ENCODE peak calls at places on chromosomes 2 and 18, in five cellular contexts. T, Q, A, Y and I are unnamed samples. For H3K36me3 and H3K4me1, the result is how much of the 10 kb centered on the place peaks cover.

GRCh38 chr2:13919981-13920382 is 712.5 kb upstream of the LRATD1 start:
- DNase-seq in T (no peak), Q (no peak), A (no peak), Y (peak), I (no peak)

GRCh38 chr2:19859565-19859964 is 42.2 kb downstream of the TTC32 start:
- DNase-seq in T (no peak), Q (no peak), A (no peak), Y (no peak), I (no peak)

GRCh38 chr2:47006374-47007220 is 91.0 kb upstream of the MCFD2 start:
- DNase-seq in T (no peak), Q (no peak), A (no peak), Y (no peak), I (no peak)

GRCh38 chr2:239678186-239678490 is 277.3 kb upstream of the HDAC4 start:
- DNase-seq in T (no peak), Q (no peak), A (no peak), Y (no peak), I (no peak)

GRCh38 chr2:29753676-29754444 is 167.5 kb downstream of the ALK start:
- DNase-seq in T (no peak), Q (no peak), A (no peak), Y (peak), I (no peak)

GRCh38 chr2:133541376-133541775 is 26.9 kb downstream of the NCKAP5 start:
- DNase-seq in T (no peak), Q (no peak), A (no peak), Y (no peak), I (no peak)

GRCh38 chr18:77061291-77061945 is 71.2 kb downstream of the MBP start:
- DNase-seq in T (no peak), Q (no peak), A (no peak), Y (no peak), I (no peak)

GRCh38 chr2:32904711-32905110 is 42.0 kb upstream of the LTBP1 start:
- DNase-seq in T (no peak), Q (no peak), A (no peak), Y (no peak), I (no peak)

GRCh38 chr2:179528576-179529069 is 264.0 kb upstream of the SESTD1 start:
- DNase-seq in T (no peak), Q (no peak), A (no peak), Y (no peak), I (no peak)

GRCh38 chr2:177030391-177031000 is 182.1 kb upstream of the HNRNPA3 start:
- DNase-seq in T (no peak), Q (no peak), A (no peak), Y (no peak), I (no peak)

GRCh38 chr2:128374001-128374710 is 55.5 kb upstream of the HS6ST1 start:
- DNase-seq in T (no peak), Q (no peak), A (no peak), Y (peak), I (peak)

GRCh38 chr2:125652260-125652659 is 1003.7 kb upstream of the GYPC start:
- DNase-seq in T (no peak), Q (no peak), A (no peak), Y (no peak), I (no peak)

GRCh38 chr2:67290451-67290991 is 106.6 kb upstream of the ETAA1 start:
- DNase-seq in T (no peak), Q (no peak), A (no peak), Y (peak), I (no peak)

GRCh38 chr2:102771114-102771513 is 9.3 kb downstream of the TMEM182 start:
- DNase-seq in T (no peak), Q (no peak), A (no peak), Y (no peak), I (no peak)

GRCh38 chr2:54429811-54430600 is 26.1 kb upstream of the SPTBN1 start:
- DNase-seq in T (no peak), Q (no peak), A (no peak), Y (no peak), I (no peak)

GRCh38 chr18:74342416-74343043 is 26.9 kb downstream of the C18orf63 start:
- DNase-seq in T (no peak), Q (no peak), A (peak), Y (peak), I (no peak)

GRCh38 chr2:168660859-168661258 is 141.6 kb upstream of the NOSTRIN start:
- DNase-seq in T (no peak), Q (no peak), A (no peak), Y (no peak), I (no peak)

GRCh38 chr2:57842531-57842930 is 204.1 kb upstream of the VRK2 start:
- DNase-seq in T (no peak), Q (no peak), A (no peak), Y (peak), I (no peak)

GRCh38 chr2:44651974-44652373 is 289.5 kb upstream of the SIX3 start:
- DNase-seq in T (no peak), Q (no peak), A (no peak), Y (no peak), I (no peak)

GRCh38 chr2:10175441-10175840 is 52.9 kb downstream of the RRM2 start:
- DNase-seq in T (no peak), Q (no peak), A (no peak), Y (no peak), I (no peak)

GRCh38 chr2:237456200-237456731 is 30.8 kb upstream of the MLPH start:
- DNase-seq in T (peak), Q (no peak), A (no peak), Y (peak), I (no peak)

GRCh38 chr2:10413488-10413887 is 34.6 kb downstream of the ODC1 start:
- DNase-seq in T (no peak), Q (no peak), A (no peak), Y (no peak), I (no peak)

GRCh38 chr18:79867666-79868065 is 69.9 kb downstream of the KCNG2 start:
- DNase-seq in T (no peak), Q (no peak), A (no peak), Y (no peak), I (no peak)

GRCh38 chr2:238163494-238164198 is 4.9 kb downstream of the ERFE start:
- DNase-seq in T (no peak), Q (no peak), A (no peak), Y (peak), I (peak)

GRCh38 chr2:200878289-200878688 is 10.6 kb downstream of the PPIL3 start:
- DNase-seq in T (no peak), Q (no peak), A (no peak), Y (no peak), I (no peak)

GRCh38 chr2:96549967-96550786 is 13.6 kb downstream of the ARID5A start:
- DNase-seq in T (no peak), Q (no peak), A (no peak), Y (peak), I (no peak)

GRCh38 chr2:109563294-109563693 is 50.5 kb downstream of the SEPTIN10 start:
- DNase-seq in T (no peak), Q (no peak), A (no peak), Y (peak), I (no peak)

GRCh38 chr2:165886487-165887146 is 67.0 kb downstream of the TTC21B start:
- DNase-seq in T (no peak), Q (no peak), A (no peak), Y (no peak), I (no peak)

GRCh38 chr2:66329081-66329605 is 105.8 kb upstream of the MEIS1 start:
- DNase-seq in T (no peak), Q (no peak), A (no peak), Y (no peak), I (no peak)

GRCh38 chr2:8059255-8059654 is 622.6 kb upstream of the ID2 start:
- DNase-seq in T (no peak), Q (no peak), A (no peak), Y (no peak), I (no peak)

GRCh38 chr2:230690439-230690838 is 22.2 kb upstream of the CAB39 start:
- DNase-seq in T (no peak), Q (no peak), A (no peak), Y (peak), I (no peak)

GRCh38 chr2:121611730-121612705 is 37.2 kb downstream of the CLASP1 start:
- DNase-seq in T (no peak), Q (no peak), A (no peak), Y (no peak), I (no peak)

GRCh38 chr2:121608367-121608766 is 40.9 kb downstream of the CLASP1 start:
- DNase-seq in T (no peak), Q (no peak), A (no peak), Y (no peak), I (no peak)

GRCh38 chr2:121613152-121613551 is 36.1 kb downstream of the CLASP1 start:
- DNase-seq in T (no peak), Q (no peak), A (no peak), Y (no peak), I (no peak)

GRCh38 chr2:121605820-121606733 is 43.2 kb downstream of the CLASP1 start:
- DNase-seq in T (no peak), Q (no peak), A (no peak), Y (peak), I (no peak)

GRCh38 chr2:121608967-121609366 is 40.3 kb downstream of the CLASP1 start:
- DNase-seq in T (no peak), Q (no peak), A (no peak), Y (no peak), I (no peak)
- H3K36me3 ChIP-seq in T (under half), Q (under half), A (under half), Y (under half), I (under half)

GRCh38 chr2:232398293-232399034 is 8.2 kb upstream of the ALPG start:
- DNase-seq in T (no peak), Q (no peak), A (no peak), Y (no peak), I (no peak)

GRCh38 chr2:232405943-232406510 is 617 bp upstream of the ALPG start:
- DNase-seq in T (no peak), Q (no peak), A (no peak), Y (no peak), I (no peak)

GRCh38 chr2:232402518-232402917 is 4.1 kb upstream of the ALPG start:
- DNase-seq in T (no peak), Q (no peak), A (no peak), Y (no peak), I (no peak)

GRCh38 chr2:232396683-232397082 is 10.0 kb upstream of the ALPG start:
- DNase-seq in T (no peak), Q (no peak), A (no peak), Y (no peak), I (no peak)

DNA sequence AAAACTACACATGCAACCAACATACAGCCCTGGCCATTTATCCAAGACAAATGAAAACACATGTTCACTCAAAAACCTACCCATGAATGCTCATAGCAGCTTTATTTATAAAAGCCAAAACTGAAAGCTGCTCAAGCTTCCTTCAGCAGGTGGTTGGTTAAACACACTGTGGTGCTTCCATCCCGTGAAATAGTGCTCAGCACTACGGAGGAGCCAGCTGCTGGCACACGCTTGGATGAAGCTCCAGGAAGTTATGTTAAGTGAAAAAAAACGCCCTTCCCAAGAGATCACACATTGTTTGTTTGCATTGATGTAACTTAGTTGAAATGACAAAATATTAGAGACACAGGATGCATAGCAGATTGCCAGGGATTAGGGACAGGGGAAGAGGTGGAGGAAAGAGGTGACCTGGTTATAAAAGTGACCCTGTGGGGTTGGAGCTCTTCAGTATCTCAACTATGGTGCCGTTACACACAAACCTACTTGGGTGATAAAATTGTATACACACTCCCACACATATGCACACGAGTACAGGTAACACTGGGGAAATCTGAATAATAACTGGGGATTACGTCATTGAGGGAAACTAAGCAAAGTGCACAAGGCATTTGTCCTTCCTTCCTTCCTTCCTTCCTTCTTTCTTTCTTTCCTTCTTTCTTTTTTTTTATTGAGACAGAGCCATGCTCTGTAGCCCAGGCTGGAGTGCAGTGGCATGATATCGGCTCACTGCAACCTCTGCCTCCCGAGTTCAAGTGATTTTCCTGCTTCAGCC is 6.2 kb upstream of the ALPG start:
- DNase-seq in T (no peak), Q (no peak), A (no peak), Y (no peak), I (no peak)
- H3K4me1 ChIP-seq in T (under half), Q (under half), A (under half), Y (under half), I (under half)

DNA sequence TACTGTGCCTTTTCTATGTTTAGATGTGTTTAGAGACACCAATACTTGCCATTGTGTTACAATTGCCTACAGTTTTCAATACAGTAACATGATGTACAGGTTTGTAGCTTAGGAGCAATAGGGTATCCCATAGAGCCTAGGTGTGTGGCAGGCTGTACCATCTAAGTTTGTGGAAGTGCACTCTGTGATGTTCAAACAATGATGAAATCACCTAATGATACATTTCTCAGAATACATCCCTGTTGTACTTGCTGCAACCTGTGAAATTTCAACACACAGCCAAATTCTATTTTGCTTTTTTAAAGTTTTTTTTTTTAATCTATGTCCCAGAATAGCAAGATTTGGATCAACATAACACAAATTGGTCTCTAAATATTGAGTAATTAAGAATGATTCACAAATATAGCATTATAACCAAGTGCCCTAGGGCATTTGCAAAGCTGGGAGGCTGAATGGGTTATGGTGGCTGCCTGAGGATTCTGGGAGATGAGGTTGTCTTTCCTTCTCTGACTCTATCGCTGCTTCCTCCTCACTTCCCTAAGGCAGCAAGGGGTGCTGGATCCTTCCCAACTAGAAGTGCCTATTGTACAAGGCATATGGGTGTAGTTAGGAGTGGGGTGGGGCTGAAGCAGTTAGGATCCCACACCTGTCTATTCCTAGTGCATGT is 78.3 kb downstream of the SKA1 start:
- DNase-seq in T (no peak), Q (no peak), A (no peak), Y (no peak), I (no peak)
- H3K36me3 ChIP-seq in T (under half), Q (under half), A (under half), Y (under half), I (under half)

DNA sequence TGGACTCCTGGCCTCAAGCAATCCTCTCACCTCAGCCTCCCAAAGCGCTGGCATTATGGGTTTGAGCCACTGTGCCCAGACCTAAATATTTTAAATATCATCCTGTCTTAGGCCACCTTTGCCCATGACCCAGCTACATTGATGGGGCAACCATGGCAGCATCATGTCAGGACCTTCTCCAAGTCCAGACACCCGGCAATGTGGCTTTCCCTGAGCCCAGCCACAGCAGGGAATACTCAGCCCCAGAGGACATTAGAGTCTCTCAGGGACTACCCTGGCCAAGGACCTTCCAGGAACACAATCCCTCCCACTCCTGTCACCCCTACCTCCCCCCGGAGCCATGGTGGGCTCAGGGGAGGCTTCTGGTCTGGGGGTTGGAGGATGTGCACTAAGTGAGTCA is 72.8 kb downstream of the SMAD7 start:
- DNase-seq in T (no peak), Q (no peak), A (no peak), Y (no peak), I (no peak)
- H3K4me1 ChIP-seq in T (under half), Q (under half), A (under half), Y (under half), I (under half)

DNA sequence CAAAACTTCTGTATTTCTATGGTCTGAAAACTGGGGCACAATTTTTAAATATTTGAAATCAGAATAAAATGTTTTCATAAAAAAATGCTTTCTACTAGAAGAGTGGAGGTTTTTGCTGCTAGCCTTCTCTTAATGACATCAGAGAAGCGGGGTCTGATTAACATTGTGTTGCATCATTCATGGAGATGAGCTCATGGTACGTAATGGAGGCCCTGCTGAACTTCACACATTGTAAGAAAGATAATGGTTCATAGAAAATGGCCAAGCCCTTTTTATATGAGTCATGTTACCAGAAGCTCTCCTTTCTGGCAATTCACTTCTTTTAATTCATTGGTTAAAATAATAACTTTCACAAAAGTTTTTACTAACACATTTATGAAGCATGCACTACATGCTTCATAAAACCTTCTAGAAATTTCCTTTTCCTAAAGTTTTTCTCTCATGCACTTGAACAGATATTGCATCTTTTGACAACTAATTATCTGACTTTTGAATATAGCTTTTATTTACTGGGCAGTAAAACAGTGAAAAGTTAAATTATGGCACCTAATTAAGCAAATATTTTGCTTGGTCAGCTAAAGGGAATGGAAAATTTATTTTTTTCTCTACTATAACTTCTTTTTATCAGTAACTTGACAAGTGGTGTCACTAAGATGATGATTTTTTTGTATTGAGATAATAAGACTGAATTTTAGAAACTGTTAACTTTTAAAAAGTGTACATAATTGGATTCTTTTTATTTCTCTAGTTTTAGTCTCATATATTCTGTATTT is 351.4 kb downstream of the PIK3C3 start:
- DNase-seq in T (no peak), Q (no peak), A (no peak), Y (peak), I (no peak)
- H3K36me3 ChIP-seq in T (under half), Q (under half), A (under half), Y (under half), I (under half)

DNA sequence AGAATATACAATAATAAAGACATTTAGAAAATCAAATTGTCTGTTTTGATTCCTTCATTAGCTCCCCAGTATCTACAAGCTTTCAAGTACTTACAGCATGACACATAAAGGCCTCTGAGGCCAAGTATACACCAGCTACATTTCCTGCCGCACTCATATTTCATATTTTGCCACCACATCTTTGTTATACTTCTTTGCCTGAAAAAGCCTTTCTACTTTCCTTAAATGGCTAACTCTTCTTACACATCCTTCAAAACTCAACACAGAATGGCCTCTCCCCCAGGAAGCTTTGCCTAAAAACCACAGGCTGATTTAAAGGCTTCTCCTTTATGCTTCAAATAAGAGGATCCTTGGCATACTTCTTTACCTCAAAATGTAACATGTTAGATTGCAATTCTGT is 4.5 kb downstream of the STK17B start:
- DNase-seq in T (no peak), Q (no peak), A (peak), Y (peak), I (no peak)
- H3K4me1 ChIP-seq in T (under half), Q (under half), A (under half), Y (under half), I (under half)

GRCh38 chr2:86037795-86038192 is 67.9 kb downstream of the POLR1A start:
- DNase-seq in T (no peak), Q (no peak), A (peak), Y (peak), I (no peak)

GRCh38 chr2:86035371-86035882 is 70.3 kb downstream of the POLR1A start:
- DNase-seq in T (no peak), Q (no peak), A (peak), Y (no peak), I (no peak)

GRCh38 chr2:86035883-86036789 is 69.5 kb downstream of the POLR1A start:
- DNase-seq in T (no peak), Q (peak), A (peak), Y (peak), I (no peak)

GRCh38 chr2:86037141-86037794 is 68.4 kb downstream of the POLR1A start:
- DNase-seq in T (peak), Q (peak), A (peak), Y (peak), I (no peak)

DNA sequence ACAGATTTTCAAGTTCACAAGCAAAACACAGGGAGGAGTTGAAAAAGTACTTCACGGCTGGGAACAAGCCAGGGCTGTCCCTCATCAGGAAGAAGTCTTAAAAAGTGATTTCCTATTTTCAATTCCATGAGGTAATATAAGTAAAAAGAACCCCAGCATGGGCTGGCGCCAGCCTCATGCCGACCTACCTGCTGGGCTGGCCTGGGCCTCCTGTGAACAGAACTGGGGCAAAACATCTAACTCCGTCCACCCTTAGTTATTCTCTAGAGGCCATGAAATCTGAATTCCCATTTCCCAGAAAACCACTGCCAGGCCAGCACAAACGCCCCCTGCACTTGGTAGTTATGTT is 68.9 kb downstream of the POLR1A start:
- DNase-seq in T (no peak), Q (no peak), A (no peak), Y (no peak), I (no peak)
- H3K36me3 ChIP-seq in T (under half), Q (under half), A (under half), Y (under half), I (under half)

GRCh38 chr18:55283309-55283708 is 304.7 kb downstream of the TCF4 start:
- DNase-seq in T (no peak), Q (no peak), A (no peak), Y (no peak), I (no peak)
- H3K4me1 ChIP-seq in T (under half), Q (under half), A (under half), Y (under half), I (under half)